ENCODE peak calls at places on chromosome 10, in nine cellular contexts. One of them, this sample, is unnamed.

GRCh38 chr10:89242840-89243586 is 8.6 kb downstream of the LIPA start:
- DNase-seq in small intestine: no peak
- DNase-seq in GM23248: no peak
- DNase-seq in tibial nerve: no peak
- DNase-seq in testis: no peak
- DNase-seq in heart left ventricle: no peak
- DNase-seq in psoas muscle: no peak
- DNase-seq in CD4-positive, alpha-beta T cell: no peak
- DNase-seq in ascending aorta: no peak
- DNase-seq in this sample: no peak

GRCh38 chr10:32151876-32152275 is 95.7 kb upstream of the KIF5B start:
- DNase-seq in small intestine: no peak
- DNase-seq in GM23248: peak; percentile 68
- DNase-seq in tibial nerve: no peak
- DNase-seq in testis: no peak
- DNase-seq in heart left ventricle: no peak
- DNase-seq in psoas muscle: no peak
- DNase-seq in CD4-positive, alpha-beta T cell: no peak
- DNase-seq in ascending aorta: no peak
- DNase-seq in this sample: no peak

GRCh38 chr10:69733791-69734261 is 67.9 kb upstream of the COL13A1 start:
- DNase-seq in small intestine: no peak
- DNase-seq in GM23248: peak; percentile 86
- DNase-seq in tibial nerve: no peak
- DNase-seq in testis: no peak
- DNase-seq in heart left ventricle: no peak
- DNase-seq in psoas muscle: no peak
- DNase-seq in CD4-positive, alpha-beta T cell: no peak
- DNase-seq in ascending aorta: no peak
- DNase-seq in this sample: no peak

GRCh38 chr10:22737587-22737986 is 23.2 kb upstream of the PIP4K2A start:
- DNase-seq in small intestine: no peak
- DNase-seq in GM23248: peak; percentile 76
- DNase-seq in tibial nerve: no peak
- DNase-seq in testis: no peak
- DNase-seq in heart left ventricle: no peak
- DNase-seq in psoas muscle: peak; percentile 53
- DNase-seq in CD4-positive, alpha-beta T cell: no peak
- DNase-seq in ascending aorta: no peak
- DNase-seq in this sample: peak; percentile 84

GRCh38 chr10:11724938-11725776 is 17.0 kb upstream of the ECHDC3 start:
- DNase-seq in small intestine: peak; percentile 58
- DNase-seq in GM23248: peak; percentile 79
- DNase-seq in tibial nerve: no peak
- DNase-seq in testis: no peak
- DNase-seq in heart left ventricle: no peak
- DNase-seq in psoas muscle: no peak
- DNase-seq in CD4-positive, alpha-beta T cell: no peak
- DNase-seq in ascending aorta: no peak
- DNase-seq in this sample: no peak

GRCh38 chr10:25065761-25066476 is 49.5 kb downstream of the THNSL1 start:
- DNase-seq in small intestine: no peak
- DNase-seq in GM23248: no peak
- DNase-seq in tibial nerve: no peak
- DNase-seq in testis: no peak
- DNase-seq in heart left ventricle: no peak
- DNase-seq in psoas muscle: no peak
- DNase-seq in CD4-positive, alpha-beta T cell: no peak
- DNase-seq in ascending aorta: no peak
- DNase-seq in this sample: no peak

GRCh38 chr10:128571071-128571470 is 444.8 kb upstream of the MKI67 start:
- DNase-seq in small intestine: no peak
- DNase-seq in GM23248: no peak
- DNase-seq in tibial nerve: no peak
- DNase-seq in testis: no peak
- DNase-seq in heart left ventricle: no peak
- DNase-seq in psoas muscle: no peak
- DNase-seq in CD4-positive, alpha-beta T cell: no peak
- DNase-seq in ascending aorta: no peak
- DNase-seq in this sample: no peak

GRCh38 chr10:79324032-79324695 is 23.1 kb upstream of the PPIF start:
- DNase-seq in small intestine: no peak
- DNase-seq in GM23248: no peak
- DNase-seq in tibial nerve: no peak
- DNase-seq in testis: no peak
- DNase-seq in heart left ventricle: no peak
- DNase-seq in psoas muscle: no peak
- DNase-seq in CD4-positive, alpha-beta T cell: no peak
- DNase-seq in ascending aorta: no peak
- DNase-seq in this sample: no peak

GRCh38 chr10:69201045-69201444 is 19.1 kb upstream of the HKDC1 start:
- DNase-seq in small intestine: no peak
- DNase-seq in GM23248: peak; percentile 23
- DNase-seq in tibial nerve: no peak
- DNase-seq in testis: no peak
- DNase-seq in heart left ventricle: no peak
- DNase-seq in psoas muscle: no peak
- DNase-seq in CD4-positive, alpha-beta T cell: no peak
- DNase-seq in ascending aorta: no peak
- DNase-seq in this sample: no peak

GRCh38 chr10:99945286-99945685 is 64.5 kb downstream of the DNMBP start:
- DNase-seq in small intestine: peak; percentile 67
- DNase-seq in GM23248: peak; percentile 91
- DNase-seq in tibial nerve: no peak
- DNase-seq in testis: peak; percentile 70
- DNase-seq in heart left ventricle: no peak
- DNase-seq in psoas muscle: peak; percentile 40
- DNase-seq in CD4-positive, alpha-beta T cell: no peak
- DNase-seq in ascending aorta: no peak
- DNase-seq in this sample: peak; percentile 70

GRCh38 chr10:103452714-103453230 is 602 bp upstream of the CALHM2 start:
- DNase-seq in small intestine: no peak
- DNase-seq in GM23248: peak; percentile 38
- DNase-seq in tibial nerve: no peak
- DNase-seq in testis: no peak
- DNase-seq in heart left ventricle: no peak
- DNase-seq in psoas muscle: no peak
- DNase-seq in CD4-positive, alpha-beta T cell: no peak
- DNase-seq in ascending aorta: no peak
- DNase-seq in this sample: no peak

GRCh38 chr10:47311900-47312662 is 10.2 kb upstream of the GDF2 start:
- DNase-seq in small intestine: peak; percentile 86
- DNase-seq in GM23248: peak; percentile 89
- DNase-seq in tibial nerve: peak; percentile 66
- DNase-seq in testis: peak; percentile 91
- DNase-seq in heart left ventricle: peak; percentile 91
- DNase-seq in psoas muscle: peak; percentile 83
- DNase-seq in CD4-positive, alpha-beta T cell: peak; percentile 82
- DNase-seq in ascending aorta: peak; percentile 36
- DNase-seq in this sample: peak; percentile 88

DNA sequence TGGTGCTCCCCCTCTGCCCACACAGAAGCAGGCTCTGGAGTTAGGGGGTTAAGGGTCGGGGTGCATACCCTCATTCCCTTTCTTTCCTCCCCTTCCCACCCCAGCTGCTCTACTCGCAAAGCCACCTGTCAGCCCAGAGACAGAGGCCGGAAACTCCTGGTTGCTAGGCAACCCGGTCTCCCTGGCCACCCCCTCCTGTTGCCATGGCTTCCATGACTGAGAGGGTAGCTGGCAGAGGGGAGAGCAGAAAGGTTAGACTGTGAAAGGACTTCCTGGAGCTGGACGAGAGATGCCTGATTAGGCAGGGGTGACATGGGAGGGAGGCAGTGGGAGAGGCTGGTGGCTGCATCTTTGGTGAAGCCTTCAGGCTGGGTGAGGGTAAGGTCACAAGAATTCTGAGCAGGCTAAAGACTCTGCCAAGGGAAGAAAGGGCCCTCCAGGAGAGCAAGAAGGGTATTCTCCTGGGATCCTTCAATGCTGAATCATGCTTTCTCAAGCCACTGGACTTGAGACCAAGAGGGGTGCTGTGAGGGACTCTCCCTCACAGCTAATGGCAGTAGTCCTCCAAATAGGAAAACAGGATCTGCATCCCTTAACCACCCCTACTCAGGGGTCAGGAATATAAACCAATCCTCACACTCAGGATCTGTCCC is 5.4 kb downstream of the PSD start:
- DNase-seq in small intestine: no peak
- DNase-seq in GM23248: peak; percentile 41
- DNase-seq in tibial nerve: no peak
- DNase-seq in testis: no peak
- DNase-seq in heart left ventricle: no peak
- DNase-seq in psoas muscle: no peak
- DNase-seq in CD4-positive, alpha-beta T cell: no peak
- DNase-seq in ascending aorta: no peak
- DNase-seq in this sample: no peak
- H3K27ac ChIP-seq in small intestine: no peak overlapping the region
- H3K27ac ChIP-seq in GM23248: no peak overlapping the region
- H3K27ac ChIP-seq in tibial nerve: no peak overlapping the region
- H3K27ac ChIP-seq in testis: no peak overlapping the region
- H3K27ac ChIP-seq in heart left ventricle: no peak overlapping the region
- H3K27ac ChIP-seq in psoas muscle: no peak overlapping the region
- H3K27ac ChIP-seq in CD4-positive, alpha-beta T cell: no peak overlapping the region
- H3K27ac ChIP-seq in ascending aorta: no peak overlapping the region
- H3K27ac ChIP-seq in this sample: no peak overlapping the region

DNA sequence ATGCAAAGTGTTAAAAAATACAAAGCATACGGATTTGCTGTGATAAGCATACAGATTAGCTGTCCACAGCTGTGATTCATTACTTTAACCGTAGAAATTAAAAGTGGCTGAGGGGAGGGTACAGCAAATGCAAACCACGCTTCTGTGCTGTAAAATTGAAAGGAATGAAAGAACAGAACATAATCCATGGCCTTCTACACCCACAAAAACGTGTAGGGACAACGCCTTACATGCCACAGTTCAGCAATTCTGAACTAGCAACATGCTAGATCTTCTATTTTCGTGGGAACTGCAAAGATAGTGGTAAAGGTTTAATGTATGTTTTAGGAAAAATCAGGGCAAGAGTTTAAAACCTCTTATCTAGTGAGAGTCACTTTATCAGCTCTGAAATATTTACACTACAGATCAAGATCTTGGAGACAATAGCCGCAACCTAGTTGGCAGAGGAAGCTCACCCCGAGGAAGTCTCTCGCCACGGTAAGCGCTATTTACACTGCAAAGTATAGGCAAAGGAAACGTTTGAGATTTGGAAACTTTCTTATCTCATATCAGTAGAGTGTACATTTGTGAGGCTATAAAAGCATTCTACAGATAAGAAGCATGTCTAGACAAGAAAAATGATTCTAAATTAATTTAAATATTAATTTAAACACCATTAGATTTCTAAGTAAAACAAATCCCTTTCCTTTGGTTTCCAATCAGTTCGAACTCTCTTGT is 193.6 kb downstream of the MLLT10 start:
- DNase-seq in small intestine: peak; percentile 51
- DNase-seq in GM23248: no peak
- DNase-seq in tibial nerve: no peak
- DNase-seq in testis: no peak
- DNase-seq in heart left ventricle: no peak
- DNase-seq in psoas muscle: no peak
- DNase-seq in CD4-positive, alpha-beta T cell: no peak
- DNase-seq in ascending aorta: no peak
- DNase-seq in this sample: no peak
- H3K27ac ChIP-seq in small intestine: no peak overlapping the region
- H3K27ac ChIP-seq in GM23248: no peak overlapping the region
- H3K27ac ChIP-seq in tibial nerve: no peak overlapping the region
- H3K27ac ChIP-seq in testis: no peak overlapping the region
- H3K27ac ChIP-seq in heart left ventricle: no peak overlapping the region
- H3K27ac ChIP-seq in psoas muscle: no peak overlapping the region
- H3K27ac ChIP-seq in CD4-positive, alpha-beta T cell: no peak overlapping the region
- H3K27ac ChIP-seq in ascending aorta: no peak overlapping the region
- H3K27ac ChIP-seq in this sample: no peak overlapping the region

GRCh38 chr10:27997865-27998177 is 1.1 kb downstream of the ODAD2 start:
- DNase-seq in small intestine: no peak
- DNase-seq in GM23248: no peak
- DNase-seq in tibial nerve: no peak
- DNase-seq in testis: no peak
- DNase-seq in heart left ventricle: no peak
- DNase-seq in psoas muscle: no peak
- DNase-seq in CD4-positive, alpha-beta T cell: no peak
- DNase-seq in ascending aorta: no peak
- DNase-seq in this sample: no peak

GRCh38 chr10:27998954-27999275 is at the start of gene ODAD2:
- DNase-seq in small intestine: no peak
- DNase-seq in GM23248: no peak
- DNase-seq in tibial nerve: no peak
- DNase-seq in testis: no peak
- DNase-seq in heart left ventricle: peak; percentile 69
- DNase-seq in psoas muscle: no peak
- DNase-seq in CD4-positive, alpha-beta T cell: no peak
- DNase-seq in ascending aorta: no peak
- DNase-seq in this sample: no peak

GRCh38 chr10:27995311-27995710 is 3.6 kb downstream of the ODAD2 start:
- DNase-seq in small intestine: no peak
- DNase-seq in GM23248: peak; percentile 13
- DNase-seq in tibial nerve: no peak
- DNase-seq in testis: no peak
- DNase-seq in heart left ventricle: no peak
- DNase-seq in psoas muscle: no peak
- DNase-seq in CD4-positive, alpha-beta T cell: no peak
- DNase-seq in ascending aorta: no peak
- DNase-seq in this sample: no peak

GRCh38 chr10:28001353-28001752 is 2.5 kb upstream of the ODAD2 start:
- DNase-seq in small intestine: no peak
- DNase-seq in GM23248: no peak
- DNase-seq in tibial nerve: no peak
- DNase-seq in testis: no peak
- DNase-seq in heart left ventricle: no peak
- DNase-seq in psoas muscle: no peak
- DNase-seq in CD4-positive, alpha-beta T cell: no peak
- DNase-seq in ascending aorta: no peak
- DNase-seq in this sample: no peak

GRCh38 chr10:27998178-27998953 is 513 bp downstream of the ODAD2 start:
- DNase-seq in small intestine: no peak
- DNase-seq in GM23248: peak; percentile 55
- DNase-seq in tibial nerve: no peak
- DNase-seq in testis: peak; percentile 56
- DNase-seq in heart left ventricle: peak; percentile 62
- DNase-seq in psoas muscle: peak; percentile 16
- DNase-seq in CD4-positive, alpha-beta T cell: peak; percentile 2
- DNase-seq in ascending aorta: no peak
- DNase-seq in this sample: no peak
- H3K27ac ChIP-seq in small intestine: no peak overlapping the region
- H3K27ac ChIP-seq in GM23248: no peak overlapping the region
- H3K27ac ChIP-seq in tibial nerve: no peak overlapping the region
- H3K27ac ChIP-seq in testis: peak overlapping the region; percentile 25
- H3K27ac ChIP-seq in heart left ventricle: no peak overlapping the region
- H3K27ac ChIP-seq in psoas muscle: no peak overlapping the region
- H3K27ac ChIP-seq in CD4-positive, alpha-beta T cell: no peak overlapping the region
- H3K27ac ChIP-seq in ascending aorta: peak overlapping the region; percentile 6
- H3K27ac ChIP-seq in this sample: no peak overlapping the region

DNA sequence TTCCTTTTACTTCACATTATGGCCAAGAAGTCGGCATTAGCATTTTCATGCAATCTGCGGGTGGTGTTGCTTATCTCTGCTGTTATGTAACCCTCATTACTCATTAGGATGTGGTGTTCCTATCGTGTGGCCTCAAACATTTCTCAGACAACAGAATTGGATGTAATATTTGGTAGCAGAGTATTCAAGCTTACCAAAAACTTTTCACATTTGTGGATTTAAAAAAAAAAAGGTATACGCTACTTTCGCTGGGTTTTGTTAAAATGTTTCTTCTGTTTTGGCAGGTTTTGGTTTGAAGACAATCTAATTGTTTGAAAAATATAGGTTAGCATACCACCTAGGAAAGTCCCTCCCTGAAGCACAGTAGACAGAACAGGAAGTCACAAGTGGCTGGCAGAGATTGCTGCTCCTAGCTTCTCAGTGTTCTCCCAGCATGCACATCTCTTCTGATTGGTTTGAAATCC is 128.8 kb downstream of the GATA3 start:
- DNase-seq in small intestine: peak; percentile 10
- DNase-seq in GM23248: no peak
- DNase-seq in tibial nerve: no peak
- DNase-seq in testis: no peak
- DNase-seq in heart left ventricle: no peak
- DNase-seq in psoas muscle: no peak
- DNase-seq in CD4-positive, alpha-beta T cell: peak; percentile 16
- DNase-seq in ascending aorta: no peak
- DNase-seq in this sample: no peak
- H3K27ac ChIP-seq in small intestine: no peak overlapping the region
- H3K27ac ChIP-seq in GM23248: no peak overlapping the region
- H3K27ac ChIP-seq in tibial nerve: no peak overlapping the region
- H3K27ac ChIP-seq in testis: no peak overlapping the region
- H3K27ac ChIP-seq in heart left ventricle: no peak overlapping the region
- H3K27ac ChIP-seq in psoas muscle: no peak overlapping the region
- H3K27ac ChIP-seq in CD4-positive, alpha-beta T cell: peak overlapping the region; percentile 29
- H3K27ac ChIP-seq in ascending aorta: no peak overlapping the region
- H3K27ac ChIP-seq in this sample: no peak overlapping the region